ENCODE peak calls at places on chromosomes 6 and 20, in nine cellular contexts. E is tibial nerve, U is NCI-H510A treated with DMSO at 0.1 percent for 48 hours, N is Calu3, L is substantia nigra, W is fibroblast of lung, Y is left ventricle myocardium inferior, V is NCI-H1694 treated with DMSO at 0.1 percent for 48 hours, G is astrocyte of the spinal cord. B is an unnamed sample.
A peak's percentile ranks its signal among the peaks of the same experiment; 100 is the strongest.

GRCh38 chr6:46925563-46926253 is 4.0 kb upstream of the ADGRF5 start:
- DNase-seq in L (no peak), V (no peak), E (peak; percentile 22), Y (no peak), N (peak; percentile 79), U (no peak), G (peak; percentile 60), W (peak; percentile 67), B (no peak)

GRCh38 chr6:139776051-139776450 is 401.6 kb upstream of the CITED2 start:
- DNase-seq in W (no peak), U (no peak), G (peak; percentile 46), N (no peak), E (no peak), V (no peak), L (no peak), Y (no peak), B (no peak)

GRCh38 chr6:11272491-11273192 is 40.2 kb upstream of the NEDD9 start:
- DNase-seq in U (no peak), E (no peak), Y (no peak), L (no peak), G (no peak), W (no peak), N (no peak), V (no peak), B (no peak)

GRCh38 chr6:90445533-90446108 is 141.3 kb downstream of the MAP3K7 start:
- DNase-seq in V (no peak), Y (no peak), L (no peak), W (no peak), N (no peak), G (no peak), E (no peak), U (no peak), B (no peak)

GRCh38 chr6:72464791-72465691 is 156.8 kb upstream of the KCNQ5 start:
- DNase-seq in U (no peak), E (no peak), V (no peak), N (peak; percentile 16), G (peak; percentile 83), Y (no peak), L (no peak), W (peak; percentile 51), B (no peak)

GRCh38 chr6:11083491-11083890 is 10.1 kb upstream of the SMIM13 start:
- DNase-seq in E (no peak), U (no peak), W (peak; percentile 34), L (no peak), Y (no peak), V (no peak), G (peak; percentile 48), N (no peak), B (no peak)

GRCh38 chr6:41226752-41227151 is 1.4 kb upstream of the TREML4 start:
- DNase-seq in G (no peak), V (no peak), N (no peak), W (no peak), L (no peak), U (peak; percentile 73), Y (no peak), E (no peak), B (no peak)

GRCh38 chr6:37473364-37474095 is 26.2 kb downstream of the CCDC167 start:
- DNase-seq in L (peak; percentile 31), W (peak; percentile 39), Y (peak; percentile 81), E (no peak), N (no peak), G (peak; percentile 54), U (no peak), V (peak; percentile 30), B (no peak)

GRCh38 chr6:35219683-35220326 is 6.0 kb downstream of the SCUBE3 start:
- DNase-seq in G (no peak), N (no peak), L (no peak), W (no peak), Y (no peak), V (no peak), U (peak; percentile 57), E (no peak), B (no peak)

GRCh38 chr6:52245425-52245824 is 1.1 kb upstream of the IL17F start:
- DNase-seq in W (no peak), V (no peak), G (no peak), U (no peak), L (no peak), Y (no peak), N (no peak), E (no peak), B (no peak)

GRCh38 chr20:61899971-61900370 is 165.7 kb downstream of the TAF4 start:
- DNase-seq in L (peak; percentile 25), V (no peak), U (no peak), Y (no peak), G (no peak), W (no peak), E (no peak), N (no peak), B (no peak)

GRCh38 chr6:160455484-160456213 is 107.5 kb downstream of the SLC22A3 start:
- DNase-seq in L (peak; percentile 51), Y (peak; percentile 45), G (peak; percentile 63), V (peak; percentile 5), N (peak; percentile 70), W (peak; percentile 68), E (peak; percentile 77), U (peak; percentile 7), B (peak; percentile 56)

GRCh38 chr20:497979-498378 is 35.6 kb upstream of the TBC1D20 start:
- DNase-seq in W (no peak), E (no peak), V (no peak), Y (no peak), L (no peak), G (no peak), N (no peak), U (no peak), B (no peak)

GRCh38 chr20:39849664-39850063 is 839.4 kb downstream of the MAFB start:
- DNase-seq in U (no peak), W (peak; percentile 91), Y (peak; percentile 89), E (peak; percentile 61), N (no peak), L (peak; percentile 44), G (peak; percentile 92), V (peak; percentile 48), B (no peak)

GRCh38 chr20:35697696-35698297 is 1.4 kb downstream of the NFS1 start:
- DNase-seq in W (no peak), U (no peak), E (no peak), V (no peak), L (no peak), Y (no peak), G (no peak), N (no peak), B (no peak)

GRCh38 chr6:23511797-23512196 is 614.2 kb upstream of the NRSN1 start:
- DNase-seq in U (no peak), G (no peak), W (no peak), E (no peak), V (no peak), Y (no peak), N (no peak), L (no peak), B (no peak)

GRCh38 chr6:51844391-51844735 is 243.1 kb downstream of the PKHD1 start:
- DNase-seq in N (no peak), G (no peak), E (no peak), U (peak; percentile 43), V (no peak), L (no peak), W (no peak), Y (no peak), B (no peak)

GRCh38 chr20:38961530-38962043 is 557 bp upstream of the DHX35 start:
- DNase-seq in N (peak; percentile 25), V (no peak), G (no peak), W (no peak), E (no peak), Y (no peak), U (peak; percentile 61), L (no peak), B (peak; percentile 27)

GRCh38 chr6:42968126-42968701 is 7.7 kb downstream of the GNMT start:
- DNase-seq in G (no peak), N (no peak), W (no peak), U (no peak), V (no peak), L (no peak), E (no peak), Y (no peak), B (no peak)

GRCh38 chr6:136646377-136646776 is 96.2 kb upstream of the MAP7 start:
- DNase-seq in Y (no peak), U (no peak), N (no peak), V (no peak), G (no peak), L (no peak), W (peak; percentile 46), E (no peak), B (no peak)

GRCh38 chr6:8279094-8279805 is 156.1 kb downstream of the SLC35B3 start:
- DNase-seq in E (no peak), G (no peak), N (no peak), Y (no peak), V (no peak), L (no peak), W (no peak), U (no peak), B (no peak)

GRCh38 chr6:161273356-161273751 is 507 bp downstream of the AGPAT4 start:
- DNase-seq in W (peak; percentile 76), G (peak; percentile 72), L (no peak), E (no peak), N (peak; percentile 41), U (no peak), V (no peak), Y (no peak), B (peak; percentile 15)

B was measured in OCI-LY7.